ENCODE peak calls at places on chromosomes 2 and 18, in five cellular contexts. N, M, R, Q and H are unnamed samples.

GRCh38 chr2:46275995-46276394 is 21.2 kb upstream of the EPAS1 start:
- DNase-seq in N (no peak), M (no peak), R (peak), Q (no peak), H (no peak)

GRCh38 chr2:207088276-207088675 is 77.5 kb downstream of the KLF7 start:
- DNase-seq in N (no peak), M (no peak), R (no peak), Q (no peak), H (no peak)

GRCh38 chr2:23926289-23926749 is 604 bp downstream of the ATAD2B start:
- DNase-seq in N (no peak), M (no peak), R (no peak), Q (no peak), H (peak)

GRCh38 chr2:231190531-231191197 is 7.8 kb upstream of the ARMC9 start:
- DNase-seq in N (no peak), M (no peak), R (peak), Q (no peak), H (no peak)

GRCh38 chr2:183868153-183868552 is 730.2 kb upstream of the ZNF804A start:
- DNase-seq in N (no peak), M (no peak), R (peak), Q (no peak), H (peak)

GRCh38 chr2:9663008-9663879 is 32.4 kb upstream of the YWHAQ start:
- DNase-seq in N (peak), M (no peak), R (no peak), Q (no peak), H (peak)

GRCh38 chr18:60259052-60259681 is 113.4 kb downstream of the MC4R start:
- DNase-seq in N (no peak), M (peak), R (peak), Q (peak), H (no peak)

GRCh38 chr18:56028514-56028913 is 440.5 kb upstream of the TCF4 start:
- DNase-seq in N (no peak), M (no peak), R (peak), Q (no peak), H (no peak)

GRCh38 chr2:20958176-20958575 is 85.7 kb downstream of the APOB start:
- DNase-seq in N (no peak), M (no peak), R (no peak), Q (no peak), H (no peak)

GRCh38 chr2:6454286-6454990 is 411.3 kb downstream of the CMPK2 start:
- DNase-seq in N (no peak), M (no peak), R (peak), Q (no peak), H (no peak)

GRCh38 chr2:218876562-218877219 is 4.0 kb upstream of the WNT10A start:
- DNase-seq in N (peak), M (peak), R (peak), Q (peak), H (peak)

GRCh38 chr2:28428486-28428885 is 35.8 kb downstream of the FOSL2 start:
- DNase-seq in N (no peak), M (no peak), R (no peak), Q (no peak), H (no peak)

GRCh38 chr18:63783394-63783793 is 8.2 kb downstream of the SERPINB7 start:
- DNase-seq in N (no peak), M (no peak), R (no peak), Q (no peak), H (no peak)

GRCh38 chr2:212538156-212539144 is at the start of gene ERBB4:
- DNase-seq in N (no peak), M (no peak), R (no peak), Q (no peak), H (no peak)

GRCh38 chr2:77954931-77955330 is 432.8 kb upstream of the LRRTM4 start:
- DNase-seq in N (no peak), M (no peak), R (no peak), Q (no peak), H (no peak)

GRCh38 chr2:18514838-18515461 is 45.5 kb downstream of the RDH14 start:
- DNase-seq in N (no peak), M (no peak), R (peak), Q (no peak), H (no peak)

GRCh38 chr2:159010963-159011362 is 42.5 kb downstream of the TANC1 start:
- DNase-seq in N (no peak), M (no peak), R (peak), Q (no peak), H (no peak)